ENCODE peak calls at places on chromosome 20, in four cellular contexts. One of them, this sample, is unnamed.

GRCh38 chr20:24917797-24918578 is 31.1 kb upstream of the CST7 start:
- DNase-seq in CD8-positive, alpha-beta T cell: peak
- DNase-seq in sigmoid colon: no peak
- DNase-seq in psoas muscle: peak
- DNase-seq in this sample: peak

GRCh38 chr20:19212524-19213502 is at the start of gene SLC24A3:
- DNase-seq in CD8-positive, alpha-beta T cell: no peak
- DNase-seq in sigmoid colon: peak
- DNase-seq in psoas muscle: peak
- DNase-seq in this sample: peak

GRCh38 chr20:50335105-50335504 is 144.5 kb downstream of the CEBPB start:
- DNase-seq in CD8-positive, alpha-beta T cell: no peak
- DNase-seq in sigmoid colon: peak
- DNase-seq in psoas muscle: no peak
- DNase-seq in this sample: no peak

GRCh38 chr20:51365670-51366069 is 176.8 kb downstream of the NFATC2 start:
- DNase-seq in CD8-positive, alpha-beta T cell: no peak
- DNase-seq in sigmoid colon: peak
- DNase-seq in psoas muscle: no peak
- DNase-seq in this sample: no peak

GRCh38 chr20:49024220-49024619 is 21.9 kb upstream of the CSE1L start:
- DNase-seq in CD8-positive, alpha-beta T cell: no peak
- DNase-seq in sigmoid colon: no peak
- DNase-seq in psoas muscle: no peak
- DNase-seq in this sample: no peak

GRCh38 chr20:50413088-50413500 is 97.1 kb upstream of the PTPN1 start:
- DNase-seq in CD8-positive, alpha-beta T cell: no peak
- DNase-seq in sigmoid colon: no peak
- DNase-seq in psoas muscle: no peak
- DNase-seq in this sample: no peak

GRCh38 chr20:36062799-36063198 is 91.7 kb upstream of the EPB41L1 start:
- DNase-seq in CD8-positive, alpha-beta T cell: no peak
- DNase-seq in sigmoid colon: no peak
- DNase-seq in psoas muscle: no peak
- DNase-seq in this sample: no peak

GRCh38 chr20:22404609-22405170 is 179.7 kb downstream of the FOXA2 start:
- DNase-seq in CD8-positive, alpha-beta T cell: no peak
- DNase-seq in sigmoid colon: no peak
- DNase-seq in psoas muscle: no peak
- DNase-seq in this sample: no peak

GRCh38 chr20:62716198-62716940 is 7.7 kb downstream of the NTSR1 start:
- DNase-seq in CD8-positive, alpha-beta T cell: peak
- DNase-seq in sigmoid colon: peak
- DNase-seq in psoas muscle: no peak
- DNase-seq in this sample: no peak

GRCh38 chr20:1278323-1278660 is 12.2 kb downstream of the SNPH start:
- DNase-seq in CD8-positive, alpha-beta T cell: no peak
- DNase-seq in sigmoid colon: no peak
- DNase-seq in psoas muscle: no peak
- DNase-seq in this sample: no peak

DNA sequence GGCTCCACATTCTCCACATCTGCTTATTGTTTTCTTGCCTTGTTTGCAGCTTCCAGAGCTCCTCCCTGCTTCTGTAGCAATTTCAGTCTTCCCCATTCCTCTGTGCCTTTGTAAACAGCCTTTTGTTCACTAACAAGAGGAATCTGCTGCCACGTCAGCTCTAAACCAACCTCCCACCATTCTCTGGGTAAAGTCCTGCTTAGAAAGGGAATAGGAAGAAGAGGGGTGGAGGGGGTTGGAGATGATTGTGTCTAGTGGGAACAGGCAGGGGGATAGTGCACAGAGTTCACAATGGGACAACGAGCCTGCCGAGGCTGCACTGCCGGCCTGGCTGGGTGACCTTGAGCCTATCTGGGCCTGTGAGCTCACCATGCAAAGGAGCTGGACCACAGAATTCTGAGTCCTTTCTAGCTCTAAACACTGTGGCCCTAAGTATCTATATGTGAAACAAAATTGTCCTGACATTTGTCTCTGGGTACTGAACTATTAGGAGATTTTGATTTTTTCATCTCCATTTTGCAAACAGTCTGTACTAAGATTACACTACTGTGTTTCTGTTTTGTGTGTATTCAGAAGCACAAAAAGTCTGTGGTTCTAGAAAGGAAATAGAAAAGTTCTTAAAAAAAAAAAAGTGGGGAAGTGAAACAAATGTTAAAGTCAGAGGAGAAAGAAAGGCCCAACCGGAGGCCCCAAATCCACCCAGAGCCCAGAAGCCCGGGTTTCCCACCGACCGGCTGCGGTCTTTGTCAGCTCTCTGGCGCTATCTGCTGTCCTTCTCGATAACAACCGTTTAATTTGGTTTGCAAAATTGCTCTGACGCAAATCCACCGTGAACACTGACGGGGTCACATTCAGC is 1.4 kb upstream of the PRND start:
- DNase-seq in CD8-positive, alpha-beta T cell: peak
- DNase-seq in sigmoid colon: peak
- DNase-seq in psoas muscle: peak
- DNase-seq in this sample: peak
- H3K4me3 ChIP-seq in CD8-positive, alpha-beta T cell: no peak
- H3K4me3 ChIP-seq in sigmoid colon: no peak
- H3K4me3 ChIP-seq in psoas muscle: peak
- H3K4me3 ChIP-seq in this sample: no peak

GRCh38 chr20:43318749-43319148 is 129.0 kb upstream of the PTPRT start:
- DNase-seq in CD8-positive, alpha-beta T cell: no peak
- DNase-seq in sigmoid colon: no peak
- DNase-seq in psoas muscle: no peak
- DNase-seq in this sample: no peak

GRCh38 chr20:43320536-43320935 is 130.8 kb upstream of the PTPRT start:
- DNase-seq in CD8-positive, alpha-beta T cell: no peak
- DNase-seq in sigmoid colon: no peak
- DNase-seq in psoas muscle: no peak
- DNase-seq in this sample: no peak

GRCh38 chr20:43316271-43316670 is 126.6 kb upstream of the PTPRT start:
- DNase-seq in CD8-positive, alpha-beta T cell: no peak
- DNase-seq in sigmoid colon: no peak
- DNase-seq in psoas muscle: no peak
- DNase-seq in this sample: no peak
- H3K4me3 ChIP-seq in CD8-positive, alpha-beta T cell: no peak
- H3K4me3 ChIP-seq in sigmoid colon: no peak
- H3K4me3 ChIP-seq in psoas muscle: no peak
- H3K4me3 ChIP-seq in this sample: no peak

GRCh38 chr20:34558320-34559202 is at the start of gene MAP1LC3A:
- DNase-seq in CD8-positive, alpha-beta T cell: peak
- DNase-seq in sigmoid colon: peak
- DNase-seq in psoas muscle: peak
- DNase-seq in this sample: peak
- H3K4me3 ChIP-seq in CD8-positive, alpha-beta T cell: peak
- H3K4me3 ChIP-seq in sigmoid colon: peak
- H3K4me3 ChIP-seq in psoas muscle: peak
- H3K4me3 ChIP-seq in this sample: peak

DNA sequence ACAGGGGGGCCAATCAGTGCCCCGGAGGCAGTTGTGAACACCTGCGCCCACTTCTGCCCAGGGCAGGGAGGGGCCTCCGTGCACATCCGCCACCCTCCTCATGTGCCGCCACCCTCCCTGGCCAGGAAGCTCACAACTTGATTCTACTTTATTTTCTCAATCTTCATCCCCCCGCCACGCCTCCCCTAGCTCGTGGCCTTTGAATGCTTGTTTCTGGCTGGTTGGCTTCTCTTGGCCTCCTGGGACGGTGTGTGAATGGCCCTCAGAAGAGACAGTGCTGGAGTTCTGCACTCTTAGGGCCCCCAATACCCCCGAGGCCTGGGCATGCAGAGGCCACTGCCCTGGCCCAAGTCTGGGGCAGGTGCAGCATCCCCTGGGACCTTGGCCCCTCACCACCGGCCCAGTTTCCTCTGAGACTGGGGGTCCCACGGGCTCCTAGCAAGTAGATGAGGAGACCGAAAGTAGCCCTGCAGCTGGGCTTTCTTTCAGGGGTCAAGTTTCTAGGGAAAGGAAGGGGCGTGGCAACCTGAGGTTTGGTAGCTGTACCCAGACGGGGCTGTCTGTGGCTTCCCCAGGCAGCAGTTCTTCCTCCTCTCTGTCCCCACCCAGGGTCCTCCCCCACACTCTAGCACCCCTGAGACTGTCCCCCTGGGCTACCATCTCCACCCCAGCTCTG is 1.3 kb downstream of the RGS19 start:
- DNase-seq in CD8-positive, alpha-beta T cell: peak
- DNase-seq in sigmoid colon: no peak
- DNase-seq in psoas muscle: no peak
- DNase-seq in this sample: peak
- H3K4me3 ChIP-seq in CD8-positive, alpha-beta T cell: peak
- H3K4me3 ChIP-seq in sigmoid colon: peak
- H3K4me3 ChIP-seq in psoas muscle: peak
- H3K4me3 ChIP-seq in this sample: peak

This sample was measured in right cardiac atrium.